ENCODE peak calls at places on chromosomes 12 and 14, in five cellular contexts. L is sigmoid colon, P is HepG2, W is esophagus muscularis mucosa, F is K562. T is an unnamed sample.

GRCh38 chr14:33916663-33917565 is 34.0 kb downstream of the EGLN3 start:
- DNase-seq in P (no peak), L (no peak), W (peak), F (peak), T (no peak)

GRCh38 chr12:12562016-12562483 is 613 bp downstream of the DUSP16 start:
- DNase-seq in P (no peak), L (peak), F (peak), W (no peak), T (no peak)

GRCh38 chr14:99537399-99537798 is 56.2 kb downstream of the CCNK start:
- DNase-seq in W (no peak), F (no peak), L (peak), P (no peak), T (no peak)

GRCh38 chr12:128914908-128915563 is 61.8 kb downstream of the GLT1D1 start:
- DNase-seq in L (no peak), F (no peak), W (no peak), P (no peak), T (no peak)

GRCh38 chr12:124655317-124656213 is 88.2 kb upstream of the NCOR2 start:
- DNase-seq in L (peak), P (no peak), F (no peak), W (peak), T (no peak)

GRCh38 chr14:76687611-76688372 is 73.5 kb upstream of the VASH1 start:
- DNase-seq in L (no peak), F (no peak), P (peak), W (peak), T (no peak)

GRCh38 chr14:70698288-70698687 is 56.6 kb downstream of the TTC9 start:
- DNase-seq in L (no peak), F (peak), W (no peak), P (peak), T (no peak)

GRCh38 chr12:79737875-79738718 is 47.3 kb upstream of the PAWR start:
- DNase-seq in P (peak), F (peak), L (no peak), W (no peak), T (peak)

GRCh38 chr14:95683793-95684192 is 2.4 kb upstream of the TCL1B start:
- DNase-seq in L (no peak), W (no peak), F (no peak), P (peak), T (peak)

GRCh38 chr14:100422556-100423420 is 99.6 kb downstream of the SLC25A47 start:
- DNase-seq in P (no peak), L (peak), F (no peak), W (no peak), T (no peak)

GRCh38 chr12:106137456-106138278 is 1.1 kb downstream of the NUAK1 start:
- DNase-seq in W (no peak), F (no peak), P (no peak), L (no peak), T (no peak)

GRCh38 chr14:39368261-39368959 is 63.8 kb downstream of the FBXO33 start:
- DNase-seq in P (peak), L (peak), F (peak), W (no peak), T (peak)

GRCh38 chr14:51518280-51518679 is 133.4 kb upstream of the FRMD6 start:
- DNase-seq in L (no peak), P (no peak), W (no peak), F (no peak), T (no peak)

GRCh38 chr12:30110970-30111586 is 327.3 kb upstream of the TMTC1 start:
- DNase-seq in L (no peak), W (no peak), P (no peak), F (no peak), T (no peak)

DNA sequence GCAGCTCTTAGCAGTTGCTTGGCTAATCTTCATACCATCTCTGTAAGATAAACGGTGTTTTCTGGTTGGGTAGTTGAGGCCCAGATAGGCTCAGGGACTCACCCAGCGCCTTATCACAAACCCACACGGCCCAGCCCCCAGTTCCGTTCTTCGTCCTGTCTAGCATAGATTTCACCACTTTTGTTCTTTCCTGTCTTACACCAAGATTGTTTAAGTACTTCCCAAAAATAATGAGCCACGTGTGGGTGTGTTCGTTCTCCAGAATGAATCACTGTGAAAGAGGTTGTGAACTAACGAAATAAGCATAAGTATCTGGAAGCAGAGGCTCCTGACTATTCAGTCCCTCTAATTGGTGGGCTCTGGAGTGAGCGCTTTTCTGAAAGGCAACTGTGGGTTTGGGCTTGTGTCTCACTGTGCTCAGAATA is 21.4 kb downstream of the ACVR1B start:
- DNase-seq in F (peak), P (no peak), L (peak), W (no peak), T (no peak)
- TF ChIP-seq POLR2AphosphoS5 in F (peak), P (no peak), L (no peak), W (no peak), T (no peak)

GRCh38 chr12:98352218-98352811 is 163.1 kb upstream of the TMPO start:
- DNase-seq in F (no peak), L (no peak), W (no peak), P (peak), T (no peak)

GRCh38 chr12:98355322-98355721 is 160.1 kb upstream of the TMPO start:
- DNase-seq in W (no peak), F (no peak), P (no peak), L (no peak), T (no peak)

GRCh38 chr12:98354520-98354919 is 160.9 kb upstream of the TMPO start:
- DNase-seq in W (no peak), F (no peak), P (no peak), L (no peak), T (no peak)

GRCh38 chr12:98352835-98353234 is 162.6 kb upstream of the TMPO start:
- DNase-seq in F (no peak), W (no peak), P (no peak), L (no peak), T (no peak)

GRCh38 chr12:98351089-98351488 is 164.3 kb upstream of the TMPO start:
- DNase-seq in F (no peak), L (no peak), W (no peak), P (no peak), T (no peak)
- TF ChIP-seq POLR2A in F (no peak), L (no peak), W (no peak), P (no peak), T (no peak)

DNA sequence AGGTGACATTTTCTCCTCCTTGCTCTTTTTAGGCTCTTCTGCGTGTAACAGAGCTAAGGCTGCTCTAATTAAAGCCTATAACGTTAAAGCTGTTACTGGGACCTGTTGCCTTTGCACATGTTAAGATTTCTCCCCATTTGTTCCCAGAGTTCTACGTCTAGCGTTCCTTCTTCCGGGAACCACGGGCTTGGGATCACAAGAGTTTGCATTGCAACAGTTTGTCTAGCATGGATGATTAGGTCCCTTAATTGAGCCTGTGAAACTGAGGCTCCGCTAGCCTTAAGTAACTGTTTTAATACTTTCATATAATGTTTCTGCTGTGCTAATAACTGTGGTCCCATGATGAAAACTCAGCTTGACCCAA is 16.7 kb upstream of the LYZ start:
- DNase-seq in L (no peak), W (no peak), P (no peak), F (no peak), T (no peak)
- TF ChIP-seq POLR2AphosphoS5 in L (no peak), W (no peak), P (no peak), F (no peak), T (no peak)

GRCh38 chr14:73784988-73785313 is 66.7 kb upstream of the PTGR2 start:
- DNase-seq in L (peak), W (no peak), P (no peak), F (no peak), T (no peak)

GRCh38 chr14:73786942-73787759 is 64.5 kb upstream of the PTGR2 start:
- DNase-seq in L (peak), P (no peak), F (peak), W (no peak), T (no peak)

GRCh38 chr14:73786632-73786941 is 65.0 kb upstream of the PTGR2 start:
- DNase-seq in F (no peak), L (peak), P (no peak), W (no peak), T (no peak)

GRCh38 chr14:73785336-73785833 is 66.2 kb upstream of the PTGR2 start:
- DNase-seq in P (peak), W (no peak), F (no peak), L (peak), T (no peak)

GRCh38 chr14:73785834-73786631 is 65.6 kb upstream of the PTGR2 start:
- DNase-seq in P (peak), W (peak), F (peak), L (peak), T (no peak)
- TF ChIP-seq POLR2A in P (peak), W (peak), F (peak), L (peak), T (no peak)

GRCh38 chr12:6824085-6824800 is 2.6 kb downstream of the GPR162 start:
- DNase-seq in F (no peak), P (no peak), W (no peak), L (no peak), T (no peak)

GRCh38 chr12:6826125-6826733 is 2.0 kb upstream of the P3H3 start:
- DNase-seq in L (no peak), P (no peak), W (no peak), F (no peak), T (no peak)

GRCh38 chr12:6824962-6825381 is 3.2 kb upstream of the P3H3 start:
- DNase-seq in P (no peak), L (no peak), W (no peak), F (no peak), T (no peak)

GRCh38 chr12:6826734-6827436 is 1.3 kb upstream of the P3H3 start:
- DNase-seq in P (no peak), W (no peak), L (no peak), F (no peak), T (no peak)

GRCh38 chr12:6825398-6826124 is 2.6 kb upstream of the P3H3 start:
- DNase-seq in W (peak), L (peak), P (peak), F (peak), T (peak)
- TF ChIP-seq POLR2AphosphoS5 in W (peak), L (peak), P (peak), F (no peak), T (no peak)

DNA sequence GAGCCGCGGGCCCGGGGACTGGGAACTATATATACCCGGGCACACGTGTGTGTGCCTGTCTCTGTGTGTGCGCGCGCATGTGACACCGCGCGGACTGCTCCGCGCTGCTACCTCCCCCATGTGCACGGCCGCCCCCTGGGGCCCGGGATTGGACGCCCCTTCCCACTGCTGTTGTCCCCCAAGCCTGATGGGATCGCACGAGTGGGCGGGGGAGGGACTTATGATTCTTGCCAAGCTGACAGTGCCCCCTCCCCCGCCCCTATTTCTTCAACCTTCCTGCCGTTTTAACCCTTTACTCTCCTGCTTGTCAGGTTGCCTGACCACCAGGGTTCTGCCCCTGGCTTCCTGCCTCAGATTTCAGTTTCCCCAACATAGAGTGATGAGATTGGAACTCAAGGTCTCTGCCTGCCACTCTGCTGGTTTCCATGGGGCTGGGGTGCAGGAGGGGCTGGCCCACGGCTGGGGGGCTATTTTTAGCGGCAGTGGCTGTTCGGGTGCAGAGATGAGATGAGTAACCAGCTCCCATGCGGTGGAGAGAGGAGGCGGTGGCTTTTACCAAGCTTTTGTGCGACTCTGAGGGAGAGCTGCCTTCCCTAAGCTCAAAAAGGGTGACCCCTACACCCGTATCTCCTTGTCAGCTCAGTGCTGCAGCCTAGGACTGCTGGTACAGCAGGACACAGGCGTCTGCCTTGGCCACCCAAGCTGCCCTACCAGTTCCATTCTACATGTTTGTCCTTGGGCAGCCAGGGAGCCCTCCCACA is at the start of gene DDN:
- DNase-seq in F (peak), P (no peak), W (no peak), L (no peak), T (peak)
- TF ChIP-seq POLR2A in F (no peak), P (no peak), W (no peak), L (no peak), T (peak)

GRCh38 chr14:22518073-22518472 is 71.0 kb downstream of the DAD1 start:
- DNase-seq in W (no peak), L (no peak), F (no peak), P (no peak), T (no peak)
- TF ChIP-seq POLR2AphosphoS5 in W (no peak), L (no peak), F (no peak), P (no peak), T (no peak)

GRCh38 chr12:57229634-57230380 is at the start of gene SHMT2:
- DNase-seq in W (peak), P (peak), F (peak), L (peak), T (peak)
- TF ChIP-seq POLR2A in W (no peak), P (no peak), F (peak), L (no peak), T (peak)

DNA sequence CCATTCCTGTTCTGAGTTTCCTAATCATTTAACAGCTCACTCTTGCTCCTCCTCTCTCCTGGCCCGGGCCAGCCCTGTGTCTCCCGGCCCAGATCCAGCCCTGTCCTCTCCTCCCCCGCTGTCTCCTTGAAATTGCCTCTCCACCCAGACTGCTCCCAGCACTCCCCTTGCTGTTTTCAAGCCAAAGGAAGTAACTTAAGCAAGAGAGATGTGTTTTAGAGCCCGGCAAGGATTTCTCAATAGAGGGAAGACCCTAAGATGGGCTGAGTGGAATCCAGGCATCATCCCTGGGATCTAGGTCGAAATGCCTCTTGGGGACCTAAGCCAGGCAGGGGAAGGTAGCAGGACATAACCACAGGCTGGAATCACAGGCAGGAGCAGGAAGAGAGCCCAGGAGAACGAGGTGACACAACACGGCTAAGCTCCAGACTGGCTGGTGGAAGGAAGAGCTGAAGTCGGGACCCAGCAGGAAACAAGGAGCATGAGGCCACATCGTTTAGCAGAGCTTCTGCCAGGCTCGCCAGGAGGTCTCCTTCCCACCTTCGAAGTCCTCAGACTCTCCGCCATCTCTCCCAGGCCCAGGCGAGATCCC is 2.0 kb upstream of the LRP1-AS start:
- DNase-seq in F (no peak), W (no peak), L (peak), P (peak), T (no peak)
- TF ChIP-seq POLR2AphosphoS5 in F (no peak), W (peak), L (peak), P (no peak), T (no peak)

DNA sequence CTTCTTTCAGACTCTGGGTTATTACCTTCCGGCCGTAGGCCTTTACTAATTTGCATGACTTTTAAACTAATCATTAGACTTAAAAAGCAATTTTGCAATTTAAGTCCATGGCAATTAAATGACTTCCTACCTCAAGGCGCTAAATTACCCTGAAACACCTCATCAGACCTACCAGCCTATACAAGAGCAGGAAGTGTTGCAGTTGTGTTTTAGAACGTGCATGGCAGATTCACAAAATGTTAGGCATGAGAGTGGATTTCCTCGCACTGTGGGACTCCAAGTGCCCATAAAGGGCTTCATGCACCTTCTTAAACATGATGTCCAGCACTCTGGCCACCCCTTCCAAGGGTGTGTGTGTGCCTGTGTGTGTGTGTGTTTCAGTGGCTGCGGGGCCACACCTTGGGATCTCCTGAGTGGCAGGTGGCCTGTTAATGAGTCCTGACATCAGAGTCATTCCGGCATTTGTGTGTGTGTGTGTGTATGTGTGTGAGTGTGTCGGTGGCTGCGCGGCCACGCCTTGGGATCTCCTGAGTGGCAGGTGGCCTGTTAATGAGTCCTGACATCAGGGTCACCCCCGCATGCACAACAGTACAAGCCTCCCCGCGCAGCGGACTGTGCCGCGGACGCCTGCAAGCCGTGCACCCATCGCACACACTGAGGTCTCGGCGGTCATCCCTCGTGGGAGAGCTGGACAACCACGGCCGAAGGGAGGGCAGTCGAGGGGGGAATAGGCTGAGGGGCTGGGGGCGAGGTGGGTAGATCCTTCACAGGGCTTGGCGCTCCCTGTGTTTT is 900 bp downstream of the C2CD5 start:
- DNase-seq in P (peak), L (peak), W (no peak), F (peak), T (no peak)
- TF ChIP-seq POLR2A in P (no peak), L (no peak), W (no peak), F (no peak), T (no peak)